ENCODE peak calls at places on chromosomes 4 and X, in four cellular contexts. K, S, B and T are unnamed samples. For H3K4me1, the result is how much of the 10 kb centered on the place peaks cover.

GRCh38 chr4:113331811-113332210 is 282.4 kb downstream of the ANK2 start:
- DNase-seq in K (no peak), S (no peak), B (no peak), T (no peak)

GRCh38 chr4:78938474-78938867 is 767 bp downstream of the PAQR3 start:
- DNase-seq in K (no peak), S (no peak), B (no peak), T (no peak)

GRCh38 chr4:2246384-2247127 is 4.6 kb upstream of the HAUS3 start:
- DNase-seq in K (no peak), S (no peak), B (no peak), T (no peak)

GRCh38 chrX:21779095-21779494 is 21.2 kb upstream of the SMPX start:
- DNase-seq in K (no peak), S (no peak), B (no peak), T (no peak)

GRCh38 chr4:34181311-34181808 is 2063.0 kb downstream of the ARAP2 start:
- DNase-seq in K (peak), S (no peak), B (peak), T (no peak)

GRCh38 chr4:5144384-5144783 is 93.1 kb downstream of the STK32B start:
- DNase-seq in K (no peak), S (no peak), B (no peak), T (no peak)

GRCh38 chr4:95044204-95044848 is 286.6 kb downstream of the BMPR1B start:
- DNase-seq in K (no peak), S (no peak), B (no peak), T (no peak)

GRCh38 chr4:3414421-3415279 is 27.1 kb upstream of the HGFAC start:
- DNase-seq in K (no peak), S (no peak), B (no peak), T (peak)

GRCh38 chr4:7366180-7366957 is 68.4 kb downstream of the PSAPL1 start:
- DNase-seq in K (no peak), S (no peak), B (no peak), T (peak)

GRCh38 chr4:69965628-69966027 is at the start of gene CSN2:
- DNase-seq in K (no peak), S (no peak), B (no peak), T (no peak)

GRCh38 chr4:152109585-152110509 is 349.0 kb upstream of the GATB start:
- DNase-seq in K (peak), S (no peak), B (no peak), T (no peak)

GRCh38 chr4:71411976-71412375 is 73.2 kb downstream of the SLC4A4 start:
- DNase-seq in K (peak), S (no peak), B (no peak), T (no peak)

GRCh38 chr4:77043507-77044131 is 32.2 kb downstream of the CCNI start:
- DNase-seq in K (peak), S (no peak), B (peak), T (no peak)

GRCh38 chr4:140659935-140660710 is 91.4 kb upstream of the UCP1 start:
- DNase-seq in K (no peak), S (no peak), B (no peak), T (no peak)

GRCh38 chr4:14726441-14727405 is 275.6 kb upstream of the CPEB2 start:
- DNase-seq in K (peak), S (peak), B (peak), T (no peak)

GRCh38 chr4:76755756-76756155 is 142.2 kb downstream of the SOWAHB start:
- DNase-seq in K (no peak), S (no peak), B (no peak), T (no peak)

GRCh38 chrX:50707376-50707775 is 106.6 kb downstream of the SHROOM4 start:
- DNase-seq in K (no peak), S (peak), B (no peak), T (no peak)

GRCh38 chr4:3305610-3306371 is 13.0 kb downstream of the RGS12 start:
- DNase-seq in K (no peak), S (no peak), B (no peak), T (peak)

GRCh38 chr4:189124791-189125190 is 815.9 kb upstream of the FRG1 start:
- DNase-seq in K (no peak), S (no peak), B (no peak), T (no peak)

GRCh38 chr4:186297013-186297645 is 31.1 kb downstream of the F11 start:
- DNase-seq in K (peak), S (no peak), B (no peak), T (no peak)

GRCh38 chr4:153750197-153750817 is 9.5 kb downstream of the RNF175 start:
- DNase-seq in K (peak), S (peak), B (peak), T (no peak)

GRCh38 chr4:76780781-76781697 is 116.9 kb downstream of the SOWAHB start:
- DNase-seq in K (no peak), S (no peak), B (no peak), T (no peak)

GRCh38 chr4:110615366-110616161 is 7.3 kb downstream of the PITX2 start:
- DNase-seq in K (no peak), S (no peak), B (no peak), T (peak)
- H3K4me1 ChIP-seq in K (under half), S (under half), B (under half), T (under half)

GRCh38 chr4:184385705-184386141 is 88.6 kb downstream of the IRF2 start:
- DNase-seq in K (no peak), S (peak), B (no peak), T (peak)

GRCh38 chr4:184383497-184384055 is 90.8 kb downstream of the IRF2 start:
- DNase-seq in K (peak), S (peak), B (peak), T (peak)

GRCh38 chr4:184386271-184386781 is 88.0 kb downstream of the IRF2 start:
- DNase-seq in K (no peak), S (peak), B (no peak), T (no peak)

GRCh38 chr4:184384056-184384809 is 90.1 kb downstream of the IRF2 start:
- DNase-seq in K (peak), S (peak), B (no peak), T (no peak)

GRCh38 chr4:184384810-184385557 is 89.4 kb downstream of the IRF2 start:
- DNase-seq in K (peak), S (no peak), B (no peak), T (no peak)
- H3K4me1 ChIP-seq in K (under half), S (half or more), B (under half), T (under half)

GRCh38 chr4:175106301-175106700 is 188.1 kb downstream of the ADAM29 start:
- DNase-seq in K (no peak), S (no peak), B (no peak), T (no peak)
- H3K4me1 ChIP-seq in K (under half), S (under half), B (under half), T (under half)

GRCh38 chrX:47196098-47196497 is 2.5 kb downstream of the UBA1 start:
- DNase-seq in K (no peak), S (no peak), B (no peak), T (no peak)
- H3K4me1 ChIP-seq in K (under half), S (under half), B (under half), T (under half)

DNA sequence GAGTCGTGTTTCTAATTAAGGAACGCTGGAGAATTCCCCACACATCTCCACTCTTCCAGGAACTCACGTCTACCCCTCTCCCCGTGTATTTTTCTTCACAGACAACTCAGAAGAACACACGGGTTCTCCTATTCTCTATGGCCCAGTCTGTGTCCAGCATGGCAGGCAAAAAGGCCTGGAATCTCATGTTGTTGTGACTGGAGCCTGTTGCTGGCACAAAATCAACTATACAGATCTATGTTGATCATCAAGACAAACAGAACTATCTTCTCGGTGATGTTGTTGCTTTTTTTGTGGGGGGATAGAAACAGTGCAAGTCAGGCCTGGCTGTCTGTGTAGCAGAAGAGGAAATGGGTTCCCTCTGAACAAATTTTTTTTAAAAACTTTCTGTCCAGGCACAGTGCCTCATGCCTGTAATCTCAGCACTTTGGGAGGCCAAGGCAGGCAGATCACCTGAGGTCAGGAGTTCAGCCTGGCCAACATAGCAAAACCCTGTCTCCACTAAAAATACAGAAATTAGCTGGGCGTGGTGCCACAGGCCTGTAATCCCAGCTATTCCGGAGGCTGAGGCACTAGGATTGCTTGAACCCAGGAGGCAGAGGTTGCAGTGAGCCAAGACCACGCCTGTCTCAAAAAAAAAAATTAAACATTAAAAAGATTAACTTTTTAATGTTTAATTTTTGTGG is 50.5 kb upstream of the CBR4 start:
- DNase-seq in K (no peak), S (no peak), B (no peak), T (peak)
- H3K4me1 ChIP-seq in K (under half), S (under half), B (under half), T (under half)

GRCh38 chrX:118522230-118522926 is 26.8 kb downstream of the DOCK11 start:
- DNase-seq in K (no peak), S (no peak), B (no peak), T (no peak)
- H3K4me1 ChIP-seq in K (under half), S (under half), B (under half), T (under half)